ENCODE peak calls at places on chromosome 15, in ten cellular contexts. One of them, this sample, is unnamed.

GRCh38 chr15:99131441-99132023 is 26.7 kb downstream of the SYNM start:
- DNase-seq in PC-9: no peak
- DNase-seq in fibroblast of lung: no peak
- DNase-seq in brain microvascular endothelial cell: no peak
- DNase-seq in fibroblast of pulmonary artery: no peak
- DNase-seq in upper lobe of right lung: no peak
- DNase-seq in neural progenitor cell: no peak
- DNase-seq in tibial artery: no peak
- DNase-seq in AG09309: no peak
- DNase-seq in heart left ventricle: no peak
- DNase-seq in this sample: no peak

GRCh38 chr15:89197503-89197971 is 23.8 kb downstream of the RLBP1 start:
- DNase-seq in PC-9: peak; percentile 24
- DNase-seq in fibroblast of lung: no peak
- DNase-seq in brain microvascular endothelial cell: no peak
- DNase-seq in fibroblast of pulmonary artery: no peak
- DNase-seq in upper lobe of right lung: peak; percentile 73
- DNase-seq in neural progenitor cell: peak; percentile 91
- DNase-seq in tibial artery: no peak
- DNase-seq in AG09309: no peak
- DNase-seq in heart left ventricle: no peak
- DNase-seq in this sample: no peak

GRCh38 chr15:68615811-68616210 is 37.0 kb downstream of the CORO2B start:
- DNase-seq in PC-9: no peak
- DNase-seq in fibroblast of lung: no peak
- DNase-seq in brain microvascular endothelial cell: no peak
- DNase-seq in fibroblast of pulmonary artery: no peak
- DNase-seq in upper lobe of right lung: no peak
- DNase-seq in neural progenitor cell: no peak
- DNase-seq in tibial artery: no peak
- DNase-seq in AG09309: no peak
- DNase-seq in heart left ventricle: no peak
- DNase-seq in this sample: no peak

GRCh38 chr15:90064931-90065681 is 37.2 kb downstream of the IDH2 start:
- DNase-seq in PC-9: no peak
- DNase-seq in fibroblast of lung: no peak
- DNase-seq in brain microvascular endothelial cell: peak; percentile 9
- DNase-seq in fibroblast of pulmonary artery: no peak
- DNase-seq in upper lobe of right lung: peak; percentile 82
- DNase-seq in neural progenitor cell: no peak
- DNase-seq in tibial artery: peak; percentile 63
- DNase-seq in AG09309: no peak
- DNase-seq in heart left ventricle: peak; percentile 85
- DNase-seq in this sample: no peak

GRCh38 chr15:85649372-85649771 is 145.4 kb downstream of the KLHL25 start:
- DNase-seq in PC-9: no peak
- DNase-seq in fibroblast of lung: peak; percentile 84
- DNase-seq in brain microvascular endothelial cell: peak; percentile 86
- DNase-seq in fibroblast of pulmonary artery: peak; percentile 93
- DNase-seq in upper lobe of right lung: no peak
- DNase-seq in neural progenitor cell: no peak
- DNase-seq in tibial artery: no peak
- DNase-seq in AG09309: no peak
- DNase-seq in heart left ventricle: no peak
- DNase-seq in this sample: peak; percentile 52

GRCh38 chr15:48925714-48926223 is 38.0 kb downstream of the SHC4 start:
- DNase-seq in PC-9: peak; percentile 25
- DNase-seq in fibroblast of lung: peak; percentile 90
- DNase-seq in brain microvascular endothelial cell: peak; percentile 89
- DNase-seq in fibroblast of pulmonary artery: peak; percentile 89
- DNase-seq in upper lobe of right lung: no peak
- DNase-seq in neural progenitor cell: no peak
- DNase-seq in tibial artery: no peak
- DNase-seq in AG09309: no peak
- DNase-seq in heart left ventricle: no peak
- DNase-seq in this sample: peak; percentile 33

GRCh38 chr15:91110407-91110806 is 10.3 kb downstream of the SV2B start:
- DNase-seq in PC-9: no peak
- DNase-seq in fibroblast of lung: no peak
- DNase-seq in brain microvascular endothelial cell: no peak
- DNase-seq in fibroblast of pulmonary artery: no peak
- DNase-seq in upper lobe of right lung: no peak
- DNase-seq in neural progenitor cell: no peak
- DNase-seq in tibial artery: no peak
- DNase-seq in AG09309: no peak
- DNase-seq in heart left ventricle: no peak
- DNase-seq in this sample: no peak

GRCh38 chr15:60592386-60593339 is 113.7 kb upstream of the ICE2 start:
- DNase-seq in PC-9: peak; percentile 67
- DNase-seq in fibroblast of lung: peak; percentile 60
- DNase-seq in brain microvascular endothelial cell: peak; percentile 29
- DNase-seq in fibroblast of pulmonary artery: peak; percentile 62
- DNase-seq in upper lobe of right lung: peak; percentile 95
- DNase-seq in neural progenitor cell: peak; percentile 95
- DNase-seq in tibial artery: peak; percentile 90
- DNase-seq in AG09309: no peak
- DNase-seq in heart left ventricle: peak; percentile 92
- DNase-seq in this sample: no peak

GRCh38 chr15:53974121-53974520 is 4.1 kb upstream of the UNC13C start:
- DNase-seq in PC-9: no peak
- DNase-seq in fibroblast of lung: no peak
- DNase-seq in brain microvascular endothelial cell: no peak
- DNase-seq in fibroblast of pulmonary artery: no peak
- DNase-seq in upper lobe of right lung: no peak
- DNase-seq in neural progenitor cell: no peak
- DNase-seq in tibial artery: no peak
- DNase-seq in AG09309: no peak
- DNase-seq in heart left ventricle: no peak
- DNase-seq in this sample: no peak

DNA sequence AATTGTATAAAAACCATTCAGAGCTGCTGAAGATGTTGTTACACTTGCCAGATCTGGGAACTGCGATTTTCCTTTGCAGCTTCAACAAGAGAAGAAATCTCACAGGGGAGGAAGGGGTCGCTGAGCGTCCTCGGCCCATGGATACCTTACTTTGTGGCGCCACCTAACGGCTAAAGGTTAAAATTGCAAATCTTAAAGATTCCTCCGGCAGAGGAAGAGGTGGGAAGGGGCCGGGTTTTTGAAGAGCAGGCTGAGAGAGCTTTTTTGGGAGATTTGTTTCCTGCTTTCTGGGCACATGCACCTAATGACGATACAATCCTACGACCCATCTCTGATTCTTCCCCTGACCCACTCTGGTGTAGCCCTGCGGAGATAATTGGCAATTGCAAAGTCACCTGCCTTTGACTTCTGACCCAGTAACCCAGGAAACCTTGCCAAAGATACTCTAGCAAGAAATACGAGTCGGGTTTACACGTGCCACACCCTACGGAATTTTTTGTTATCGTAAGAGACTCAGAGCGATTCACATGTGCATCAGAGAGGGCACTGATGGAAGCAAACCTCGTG is 55.4 kb upstream of the CHRNA7 start:
- DNase-seq in PC-9: peak; percentile 3
- DNase-seq in fibroblast of lung: peak; percentile 23
- DNase-seq in brain microvascular endothelial cell: peak; percentile 3
- DNase-seq in fibroblast of pulmonary artery: peak; percentile 21
- DNase-seq in upper lobe of right lung: no peak
- DNase-seq in neural progenitor cell: peak; percentile 88
- DNase-seq in tibial artery: no peak
- DNase-seq in AG09309: no peak
- DNase-seq in heart left ventricle: no peak
- DNase-seq in this sample: no peak
- H3K4me3 ChIP-seq in PC-9: no peak overlapping the region
- H3K4me3 ChIP-seq in fibroblast of lung: no peak overlapping the region
- H3K4me3 ChIP-seq in brain microvascular endothelial cell: peak overlapping the region; percentile 22
- H3K4me3 ChIP-seq in fibroblast of pulmonary artery: no peak overlapping the region
- H3K4me3 ChIP-seq in upper lobe of right lung: no peak overlapping the region
- H3K4me3 ChIP-seq in neural progenitor cell: no peak overlapping the region
- H3K4me3 ChIP-seq in tibial artery: no peak overlapping the region
- H3K4me3 ChIP-seq in AG09309: no peak overlapping the region
- H3K4me3 ChIP-seq in heart left ventricle: peak overlapping the region; percentile 10
- H3K4me3 ChIP-seq in this sample: no peak overlapping the region

GRCh38 chr15:33699145-33699544 is 269.2 kb upstream of the CHRM5 start:
- DNase-seq in PC-9: no peak
- DNase-seq in fibroblast of lung: no peak
- DNase-seq in brain microvascular endothelial cell: no peak
- DNase-seq in fibroblast of pulmonary artery: no peak
- DNase-seq in upper lobe of right lung: no peak
- DNase-seq in neural progenitor cell: no peak
- DNase-seq in tibial artery: no peak
- DNase-seq in AG09309: no peak
- DNase-seq in heart left ventricle: no peak
- DNase-seq in this sample: no peak

GRCh38 chr15:33700695-33701303 is 267.5 kb upstream of the CHRM5 start:
- DNase-seq in PC-9: peak; percentile 68
- DNase-seq in fibroblast of lung: peak; percentile 83
- DNase-seq in brain microvascular endothelial cell: peak; percentile 85
- DNase-seq in fibroblast of pulmonary artery: peak; percentile 88
- DNase-seq in upper lobe of right lung: peak; percentile 75
- DNase-seq in neural progenitor cell: peak; percentile 82
- DNase-seq in tibial artery: peak; percentile 67
- DNase-seq in AG09309: peak; percentile 24
- DNase-seq in heart left ventricle: peak; percentile 65
- DNase-seq in this sample: no peak

GRCh38 chr15:33701304-33701696 is 267.0 kb upstream of the CHRM5 start:
- DNase-seq in PC-9: no peak
- DNase-seq in fibroblast of lung: no peak
- DNase-seq in brain microvascular endothelial cell: no peak
- DNase-seq in fibroblast of pulmonary artery: no peak
- DNase-seq in upper lobe of right lung: no peak
- DNase-seq in neural progenitor cell: no peak
- DNase-seq in tibial artery: no peak
- DNase-seq in AG09309: no peak
- DNase-seq in heart left ventricle: no peak
- DNase-seq in this sample: no peak

GRCh38 chr15:33698128-33698527 is 270.2 kb upstream of the CHRM5 start:
- DNase-seq in PC-9: no peak
- DNase-seq in fibroblast of lung: peak; percentile 19
- DNase-seq in brain microvascular endothelial cell: no peak
- DNase-seq in fibroblast of pulmonary artery: no peak
- DNase-seq in upper lobe of right lung: no peak
- DNase-seq in neural progenitor cell: peak; percentile 12
- DNase-seq in tibial artery: no peak
- DNase-seq in AG09309: no peak
- DNase-seq in heart left ventricle: no peak
- DNase-seq in this sample: no peak

GRCh38 chr15:33699691-33700447 is 268.4 kb upstream of the CHRM5 start:
- DNase-seq in PC-9: no peak
- DNase-seq in fibroblast of lung: peak; percentile 19
- DNase-seq in brain microvascular endothelial cell: no peak
- DNase-seq in fibroblast of pulmonary artery: peak; percentile 41
- DNase-seq in upper lobe of right lung: no peak
- DNase-seq in neural progenitor cell: peak; percentile 34
- DNase-seq in tibial artery: no peak
- DNase-seq in AG09309: no peak
- DNase-seq in heart left ventricle: no peak
- DNase-seq in this sample: no peak
- TF ChIP-seq CTCF in PC-9: peak; percentile 37
- TF ChIP-seq CTCF in fibroblast of lung: peak; percentile 30
- TF ChIP-seq CTCF in brain microvascular endothelial cell: peak; percentile 54
- TF ChIP-seq CTCF in fibroblast of pulmonary artery: peak; percentile 38
- TF ChIP-seq CTCF in upper lobe of right lung: no peak
- TF ChIP-seq CTCF in neural progenitor cell: peak; percentile 52
- TF ChIP-seq CTCF in tibial artery: peak; percentile 17
- TF ChIP-seq CTCF in AG09309: peak; percentile 14
- TF ChIP-seq CTCF in heart left ventricle: no peak
- TF ChIP-seq CTCF in this sample: peak; percentile 57

DNA sequence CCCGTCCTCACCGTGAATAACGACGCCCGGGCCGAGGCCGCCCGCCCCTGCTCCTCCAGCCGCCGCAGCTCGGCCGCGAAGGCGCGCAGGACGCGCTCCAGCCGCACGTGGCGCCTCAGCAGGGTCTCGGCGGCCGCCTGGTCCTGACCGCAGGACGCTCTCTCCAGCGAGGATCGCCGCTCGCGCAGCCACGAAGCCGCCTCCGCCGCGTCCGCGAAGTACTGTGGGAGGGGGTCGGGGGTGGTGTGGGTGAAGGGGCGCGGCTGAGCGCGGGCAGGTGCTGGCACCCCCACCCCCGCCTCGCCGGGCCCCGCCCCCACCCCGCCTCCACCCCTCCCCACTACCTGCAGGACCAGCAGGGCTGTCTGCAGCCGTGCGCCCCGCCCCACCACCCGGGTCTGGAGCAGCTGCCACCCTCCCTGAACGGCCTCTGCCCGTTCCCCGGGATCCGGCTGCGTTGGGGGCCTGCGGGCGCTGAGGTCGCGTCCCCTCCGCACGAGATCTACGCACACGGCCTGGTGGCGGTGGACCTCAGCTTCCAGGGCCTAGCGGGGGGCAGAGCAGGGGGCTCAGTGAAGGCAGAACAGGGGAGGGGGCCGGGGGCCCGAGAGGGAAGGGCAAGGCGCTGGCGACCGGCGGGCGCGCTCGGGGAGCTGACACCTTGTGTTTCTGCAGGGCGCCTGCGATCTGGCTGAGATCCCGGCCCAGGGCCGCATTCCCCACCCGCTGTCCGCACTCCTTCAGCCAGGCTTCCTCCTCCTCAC is 11.7 kb downstream of the SPTBN5 start:
- DNase-seq in PC-9: peak; percentile 61
- DNase-seq in fibroblast of lung: no peak
- DNase-seq in brain microvascular endothelial cell: no peak
- DNase-seq in fibroblast of pulmonary artery: peak; percentile 15
- DNase-seq in upper lobe of right lung: no peak
- DNase-seq in neural progenitor cell: peak; percentile 65
- DNase-seq in tibial artery: no peak
- DNase-seq in AG09309: no peak
- DNase-seq in heart left ventricle: peak; percentile 65
- DNase-seq in this sample: no peak
- H3K4me3 ChIP-seq in PC-9: peak overlapping the region; percentile 42
- H3K4me3 ChIP-seq in fibroblast of lung: no peak overlapping the region
- H3K4me3 ChIP-seq in brain microvascular endothelial cell: peak overlapping the region; percentile 3
- H3K4me3 ChIP-seq in fibroblast of pulmonary artery: no peak overlapping the region
- H3K4me3 ChIP-seq in upper lobe of right lung: peak overlapping the region; percentile 31
- H3K4me3 ChIP-seq in neural progenitor cell: peak overlapping the region; percentile 51
- H3K4me3 ChIP-seq in tibial artery: peak overlapping the region; percentile 36
- H3K4me3 ChIP-seq in AG09309: no peak overlapping the region
- H3K4me3 ChIP-seq in heart left ventricle: peak overlapping the region; percentile 17
- H3K4me3 ChIP-seq in this sample: peak overlapping the region; percentile 33

DNA sequence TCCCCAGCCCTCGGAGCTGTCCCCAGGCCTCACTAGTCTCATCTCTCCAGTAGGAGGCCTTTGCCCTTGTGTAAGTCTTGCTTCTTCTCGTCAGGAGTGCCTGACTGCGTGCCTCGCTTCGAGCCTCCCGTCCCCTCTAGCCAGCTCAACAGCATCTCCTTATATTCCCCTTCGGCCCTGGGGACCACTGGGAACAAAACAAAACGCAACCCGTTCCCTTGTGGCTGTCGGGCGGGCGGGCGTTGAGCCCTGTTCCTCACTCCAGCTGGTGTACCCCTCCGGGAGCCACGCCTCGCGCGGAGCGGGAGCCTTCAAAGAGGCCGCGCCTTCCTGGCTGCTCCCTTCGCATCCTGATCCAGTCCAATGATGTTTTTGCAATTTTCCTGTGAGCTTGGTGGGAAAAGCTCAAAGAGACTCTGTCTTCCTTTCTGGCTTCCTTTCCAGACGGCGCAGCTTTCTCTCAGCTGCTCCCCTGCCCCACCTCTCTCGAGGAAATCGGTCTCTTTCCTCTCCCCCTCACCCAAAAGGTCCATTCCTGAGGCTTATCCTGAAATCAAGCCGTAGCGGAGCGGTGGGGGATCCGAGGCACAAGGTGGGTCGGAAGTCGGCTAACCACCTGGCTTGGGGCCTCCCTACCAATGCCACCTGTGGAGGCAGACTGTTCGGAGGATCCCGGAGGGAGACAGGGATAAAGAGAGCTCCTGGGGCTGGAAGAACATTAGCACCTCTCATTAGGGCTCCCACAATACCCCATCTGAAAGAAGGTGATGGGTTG is 33.4 kb upstream of the SRP14 start:
- DNase-seq in PC-9: no peak
- DNase-seq in fibroblast of lung: no peak
- DNase-seq in brain microvascular endothelial cell: no peak
- DNase-seq in fibroblast of pulmonary artery: no peak
- DNase-seq in upper lobe of right lung: peak; percentile 63
- DNase-seq in neural progenitor cell: no peak
- DNase-seq in tibial artery: no peak
- DNase-seq in AG09309: no peak
- DNase-seq in heart left ventricle: peak; percentile 67
- DNase-seq in this sample: no peak
- TF ChIP-seq CTCF in PC-9: no peak
- TF ChIP-seq CTCF in fibroblast of lung: no peak
- TF ChIP-seq CTCF in brain microvascular endothelial cell: no peak
- TF ChIP-seq CTCF in fibroblast of pulmonary artery: no peak
- TF ChIP-seq CTCF in upper lobe of right lung: peak; percentile 5
- TF ChIP-seq CTCF in neural progenitor cell: no peak
- TF ChIP-seq CTCF in tibial artery: no peak
- TF ChIP-seq CTCF in AG09309: no peak
- TF ChIP-seq CTCF in heart left ventricle: no peak
- TF ChIP-seq CTCF in this sample: no peak

This sample was measured in epithelial cell of proximal tubule.